ENCODE peak calls at places on chromosomes 4 and X, in eight cellular contexts. A is lower lobe of right lung, E is lung, H is GM06990, G is omental fat pad, C is fibroblast of mammary gland, Z is endothelial cell, I is left ventricle myocardium inferior. D is an unnamed sample.

GRCh38 chrX:57772637-57773036 is 92.6 kb upstream of the NLRP2B start:
- DNase-seq in C (no peak), I (no peak), E (no peak), Z (no peak), H (no peak), A (no peak), G (no peak), D (no peak)

GRCh38 chrX:154784149-154784985 is 20.9 kb downstream of the MPP1 start:
- DNase-seq in C (no peak), Z (no peak), G (no peak), E (no peak), A (no peak), I (no peak), H (no peak), D (no peak)

GRCh38 chr4:58749206-58749605 is 1639.0 kb upstream of the IGFBP7 start:
- DNase-seq in Z (no peak), E (no peak), G (no peak), H (no peak), I (no peak), A (no peak), C (no peak), D (no peak)

GRCh38 chrX:155246748-155247147 is 17.5 kb downstream of the RAB39B start:
- DNase-seq in A (no peak), H (no peak), C (peak), E (no peak), Z (no peak), G (no peak), I (no peak), D (no peak)

GRCh38 chr4:653080-653821 is 20.8 kb downstream of the ATP5ME start:
- DNase-seq in C (no peak), A (peak), G (no peak), I (no peak), H (no peak), E (no peak), Z (no peak), D (no peak)

GRCh38 chr4:131370846-131371245 is 1778.2 kb upstream of the PCDH10 start:
- DNase-seq in G (no peak), H (no peak), C (no peak), A (no peak), I (no peak), E (no peak), Z (no peak), D (no peak)

GRCh38 chr4:152528060-152528459 is 7.8 kb downstream of the FBXW7 start:
- DNase-seq in A (no peak), H (no peak), G (no peak), I (no peak), E (no peak), C (no peak), Z (no peak), D (no peak)

GRCh38 chr4:183966371-183966770 is 61.3 kb downstream of the STOX2 start:
- DNase-seq in I (no peak), Z (no peak), G (no peak), E (no peak), H (no peak), C (no peak), A (no peak), D (no peak)

GRCh38 chrX:79107891-79108718 is 36.4 kb upstream of the GPR174 start:
- DNase-seq in G (no peak), E (no peak), I (no peak), A (no peak), H (peak), Z (no peak), C (peak), D (no peak)

GRCh38 chr4:73222466-73223257 is 35.9 kb downstream of the ANKRD17 start:
- DNase-seq in I (no peak), C (peak), E (peak), H (peak), G (no peak), A (no peak), Z (peak), D (peak)

GRCh38 chrX:153371256-153371655 is 29.9 kb downstream of the PNMA6E start:
- DNase-seq in H (no peak), G (no peak), A (no peak), Z (no peak), C (no peak), E (no peak), I (no peak), D (no peak)

GRCh38 chrX:21738145-21738949 is 19.6 kb downstream of the SMPX start:
- DNase-seq in Z (no peak), C (no peak), E (no peak), A (no peak), I (no peak), G (no peak), H (no peak), D (peak)

GRCh38 chr4:148259841-148260240 is 182.4 kb downstream of the NR3C2 start:
- DNase-seq in G (no peak), E (no peak), C (no peak), I (no peak), Z (no peak), H (no peak), A (no peak), D (no peak)

GRCh38 chrX:123739474-123739873 is 6.6 kb upstream of the THOC2 start:
- DNase-seq in A (no peak), I (no peak), G (no peak), Z (no peak), C (no peak), H (no peak), E (no peak), D (no peak)

GRCh38 chr4:11341337-11342043 is 87.2 kb downstream of the HS3ST1 start:
- DNase-seq in H (no peak), I (no peak), Z (no peak), A (no peak), C (no peak), G (no peak), E (no peak), D (no peak)

GRCh38 chr4:154741877-154742851 is 1.6 kb upstream of the LRAT start:
- DNase-seq in H (no peak), I (no peak), C (no peak), E (no peak), G (no peak), Z (peak), A (no peak), D (peak)

GRCh38 chrX:153984351-153985178 is 12.0 kb downstream of the TMEM187 start:
- DNase-seq in H (peak), G (no peak), C (no peak), E (no peak), Z (no peak), I (no peak), A (no peak), D (no peak)

GRCh38 chr4:172897046-172897445 is 271.6 kb upstream of the GALNT7 start:
- DNase-seq in G (no peak), C (no peak), H (no peak), E (no peak), A (no peak), I (no peak), Z (no peak), D (no peak)

GRCh38 chr4:172887959-172888358 is 280.7 kb upstream of the GALNT7 start:
- DNase-seq in C (no peak), I (no peak), E (no peak), H (no peak), G (no peak), Z (no peak), A (no peak), D (no peak)

GRCh38 chr4:172895699-172896098 is 272.9 kb upstream of the GALNT7 start:
- DNase-seq in H (no peak), C (no peak), I (no peak), A (no peak), G (no peak), E (no peak), Z (no peak), D (no peak)

DNA sequence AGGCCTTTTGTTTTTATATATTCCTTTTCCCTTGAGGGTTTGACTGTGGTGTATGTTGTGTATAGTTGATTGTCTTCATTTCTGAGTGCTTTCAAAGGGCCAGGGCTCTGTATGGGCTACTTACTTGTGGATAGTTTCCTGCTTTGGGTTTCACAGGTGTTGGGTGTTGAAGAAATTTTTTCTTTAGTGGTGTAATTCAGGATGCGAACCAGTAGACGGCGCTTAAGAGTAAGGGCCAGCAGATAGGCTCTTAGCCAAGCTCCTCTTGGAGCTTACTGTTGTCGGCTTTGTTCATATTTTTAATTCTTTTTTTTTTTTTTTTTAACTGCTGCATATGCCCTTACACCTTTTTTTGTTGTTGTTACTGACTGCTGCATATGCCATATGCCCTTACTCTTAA is 276.3 kb upstream of the GALNT7 start:
- DNase-seq in H (no peak), G (no peak), Z (peak), A (no peak), C (peak), I (no peak), E (no peak), D (no peak)
- TF ChIP-seq CTCF in H (peak), G (no peak), Z (peak), A (no peak), C (peak), I (no peak), E (no peak), D (peak)

DNA sequence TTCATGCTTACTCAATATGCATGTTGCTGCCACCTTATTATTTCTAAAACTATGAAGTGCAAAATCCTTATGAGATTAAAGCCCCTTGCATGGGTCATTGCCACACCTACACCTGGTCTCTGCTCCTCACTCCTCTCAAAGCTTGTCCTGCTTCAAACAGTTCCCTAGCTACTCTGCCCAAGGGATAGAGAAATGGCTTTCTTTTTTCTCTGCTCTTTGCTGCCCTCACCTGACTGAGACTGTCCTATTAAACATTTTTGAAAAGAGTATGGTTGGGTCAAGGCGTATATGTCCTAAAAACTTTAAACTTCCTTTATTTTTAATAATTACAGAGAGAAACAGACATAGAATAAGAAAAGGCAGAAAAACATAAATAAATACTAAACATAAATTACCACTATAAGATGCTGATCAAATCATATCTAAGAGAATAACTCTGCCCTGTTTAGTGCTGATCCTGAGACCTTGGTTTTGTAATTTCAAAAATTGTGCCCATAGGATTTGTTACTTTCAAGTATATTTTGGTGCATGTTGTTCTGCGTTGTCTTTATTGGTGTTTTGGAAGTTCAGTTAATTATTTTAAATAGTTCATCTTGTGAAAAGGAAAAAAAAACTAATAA is 704.9 kb upstream of the PABPC4L start:
- DNase-seq in C (no peak), E (no peak), I (no peak), H (no peak), G (no peak), Z (peak), A (no peak), D (peak)
- TF ChIP-seq CTCF in C (peak), E (no peak), I (peak), H (no peak), G (no peak), Z (peak), A (no peak), D (peak)

GRCh38 chr4:24867766-24868296 is 45.0 kb downstream of the CCDC149 start:
- DNase-seq in Z (no peak), C (no peak), G (no peak), H (no peak), A (no peak), I (no peak), E (no peak), D (no peak)

GRCh38 chr4:24857996-24858395 is 54.8 kb downstream of the CCDC149 start:
- DNase-seq in G (no peak), H (no peak), C (peak), E (no peak), Z (no peak), A (no peak), I (no peak), D (no peak)

GRCh38 chr4:24863799-24864198 is 49.0 kb downstream of the CCDC149 start:
- DNase-seq in A (no peak), I (no peak), G (no peak), C (no peak), Z (no peak), E (no peak), H (no peak), D (no peak)

GRCh38 chr4:24858550-24858949 is 54.3 kb downstream of the CCDC149 start:
- DNase-seq in Z (no peak), C (no peak), E (no peak), I (no peak), A (no peak), G (no peak), H (no peak), D (no peak)

GRCh38 chr4:24862073-24862751 is 50.6 kb downstream of the CCDC149 start:
- DNase-seq in E (no peak), H (peak), G (no peak), C (no peak), Z (no peak), A (no peak), I (no peak), D (no peak)
- TF ChIP-seq CTCF in E (no peak), H (no peak), G (no peak), C (no peak), Z (no peak), A (no peak), I (no peak), D (no peak)

DNA sequence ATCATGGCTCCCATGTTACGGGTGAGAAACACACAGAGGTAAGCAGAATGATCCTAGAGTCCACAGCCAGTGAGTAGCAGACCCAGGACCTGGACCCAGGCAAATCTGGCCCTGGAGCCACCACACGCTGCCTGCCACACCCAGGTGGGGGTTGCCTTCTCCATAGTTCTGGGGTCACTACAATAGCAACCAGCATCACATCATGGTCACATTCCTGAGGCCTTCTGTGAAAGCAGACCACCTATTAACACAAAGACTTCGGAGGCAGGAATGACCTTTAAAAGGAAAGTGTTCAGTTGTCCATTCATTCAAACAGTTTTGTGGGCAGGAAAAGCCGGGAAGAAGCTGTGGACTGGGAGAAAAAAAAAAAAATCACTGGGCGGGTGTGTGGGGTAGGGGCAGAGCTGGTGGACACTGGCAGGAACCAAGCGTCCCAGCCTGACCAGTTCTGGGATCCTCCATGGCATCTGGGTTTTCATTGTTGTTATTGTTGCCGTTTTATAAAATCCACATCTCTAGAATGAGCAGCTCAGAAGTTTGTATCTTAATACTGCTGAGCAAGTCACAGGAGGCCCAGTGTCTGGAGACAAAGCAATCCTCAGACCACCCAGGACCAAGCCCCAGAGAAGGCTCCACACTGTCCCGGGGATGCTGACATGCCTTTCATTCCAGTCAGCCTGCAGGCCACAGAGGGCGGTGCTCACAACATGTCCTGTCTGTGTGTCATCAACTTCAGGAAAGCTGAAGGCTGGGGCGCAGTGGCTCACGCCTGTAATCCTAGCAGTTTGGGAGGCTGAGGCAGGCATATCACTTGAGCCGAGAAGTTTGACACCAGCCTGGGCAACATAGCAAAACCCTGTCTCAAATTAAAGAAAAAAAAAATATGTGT is 67.0 kb downstream of the SEL1L3 start:
- DNase-seq in A (no peak), G (no peak), Z (no peak), E (no peak), C (peak), H (no peak), I (no peak), D (peak)
- TF ChIP-seq CTCF in A (no peak), G (no peak), Z (no peak), E (no peak), C (no peak), H (no peak), I (no peak), D (no peak)

GRCh38 chr4:162131256-162131655 is 32.5 kb downstream of the FSTL5 start:
- DNase-seq in I (no peak), Z (no peak), A (no peak), C (no peak), H (no peak), E (no peak), G (no peak), D (no peak)
- TF ChIP-seq CTCF in I (no peak), Z (peak), A (no peak), C (no peak), H (peak), E (no peak), G (no peak), D (peak)

DNA sequence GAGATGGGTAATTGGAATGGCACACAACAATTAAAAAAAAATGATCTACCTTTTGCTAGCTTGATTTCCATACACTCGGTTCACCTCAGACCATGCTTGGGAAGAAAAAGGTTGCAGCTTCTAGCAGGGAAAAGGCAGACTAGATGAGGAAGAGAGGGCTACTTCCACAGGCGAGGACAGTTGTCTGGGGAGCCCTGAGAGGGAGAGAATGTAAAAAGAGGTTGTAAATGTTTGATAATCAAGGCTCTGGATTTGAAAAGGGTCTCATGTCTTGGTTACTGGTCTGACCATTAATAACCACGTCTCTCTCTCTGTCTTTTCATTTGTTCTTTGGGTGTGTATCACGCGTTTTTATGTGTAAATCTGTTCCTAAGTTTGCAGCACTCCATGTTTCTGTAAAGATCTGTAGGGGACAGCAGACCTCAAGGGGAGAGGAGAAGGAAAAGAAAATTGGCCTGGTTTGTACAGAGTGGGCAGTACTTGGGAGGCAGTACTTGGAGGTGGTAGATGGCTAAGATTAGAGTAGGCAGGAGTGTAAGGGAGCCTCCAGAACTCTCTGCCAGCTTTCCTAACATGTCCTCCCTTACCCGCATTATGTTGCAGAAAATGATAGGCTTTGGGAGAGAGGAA is 750 bp downstream of the ARMCX5 start:
- DNase-seq in H (no peak), A (no peak), E (no peak), I (no peak), C (peak), G (no peak), Z (no peak), D (no peak)
- TF ChIP-seq CTCF in H (no peak), A (no peak), E (no peak), I (no peak), C (no peak), G (no peak), Z (no peak), D (no peak)

GRCh38 chr4:17762705-17763104 is 18.7 kb downstream of the FAM184B start:
- DNase-seq in I (no peak), E (no peak), Z (no peak), G (no peak), C (peak), A (no peak), H (no peak), D (no peak)
- TF ChIP-seq CTCF in I (no peak), E (no peak), Z (no peak), G (no peak), C (peak), A (peak), H (peak), D (no peak)

DNA sequence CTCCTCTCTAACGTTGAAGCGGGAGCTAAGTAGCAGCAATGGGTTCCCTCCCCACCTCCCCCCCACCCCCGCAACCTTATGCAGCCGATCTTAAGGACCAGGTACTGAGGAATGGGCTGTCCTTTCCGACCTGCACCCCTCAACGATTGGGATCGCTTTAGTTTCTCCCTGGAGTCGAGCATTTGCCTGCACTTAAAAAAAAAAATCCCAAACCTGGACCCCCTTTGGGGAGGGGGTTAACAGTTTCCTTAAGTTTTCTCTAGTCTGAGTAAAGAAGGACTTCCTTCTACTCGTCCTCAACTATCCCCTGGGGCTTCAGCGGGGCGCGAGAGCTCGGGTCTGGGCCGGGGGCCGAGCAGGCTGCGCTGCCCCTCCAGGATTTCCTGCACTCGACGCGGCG is 25.7 kb upstream of the BCORL1 start:
- DNase-seq in Z (no peak), H (no peak), C (no peak), I (no peak), E (no peak), G (no peak), A (no peak), D (no peak)
- TF ChIP-seq CTCF in Z (no peak), H (no peak), C (no peak), I (no peak), E (no peak), G (no peak), A (no peak), D (no peak)

GRCh38 chr4:135418353-135418752 is 1216.8 kb upstream of the PABPC4L start:
- DNase-seq in G (no peak), E (no peak), I (no peak), A (no peak), Z (no peak), C (no peak), H (no peak), D (no peak)
- TF ChIP-seq CTCF in G (no peak), E (no peak), I (no peak), A (no peak), Z (peak), C (peak), H (no peak), D (peak)